ENCODE peak calls at places on chromosomes 3 and 15, in six cellular contexts. One of them, this sample, is unnamed.

GRCh38 chr15:90660195-90660995 is 56.8 kb upstream of the BLM start:
- DNase-seq in esophagus squamous epithelium: peak
- DNase-seq in sigmoid colon: peak
- DNase-seq in GM12878: peak
- DNase-seq in body of pancreas: peak
- DNase-seq in transverse colon: peak
- DNase-seq in this sample: peak

GRCh38 chr3:171760475-171760874 is 49.8 kb downstream of the PLD1 start:
- DNase-seq in esophagus squamous epithelium: no peak
- DNase-seq in sigmoid colon: no peak
- DNase-seq in GM12878: no peak
- DNase-seq in body of pancreas: no peak
- DNase-seq in transverse colon: no peak
- DNase-seq in this sample: no peak

GRCh38 chr3:43870110-43870509 is 179.4 kb downstream of the ABHD5 start:
- DNase-seq in esophagus squamous epithelium: no peak
- DNase-seq in sigmoid colon: no peak
- DNase-seq in GM12878: no peak
- DNase-seq in body of pancreas: peak
- DNase-seq in transverse colon: no peak
- DNase-seq in this sample: no peak

GRCh38 chr15:41207687-41208448 is 22.7 kb downstream of the EXD1 start:
- DNase-seq in esophagus squamous epithelium: no peak
- DNase-seq in sigmoid colon: no peak
- DNase-seq in GM12878: no peak
- DNase-seq in body of pancreas: no peak
- DNase-seq in transverse colon: no peak
- DNase-seq in this sample: no peak

GRCh38 chr3:111903067-111903511 is 44.0 kb downstream of the PHLDB2 start:
- DNase-seq in esophagus squamous epithelium: no peak
- DNase-seq in sigmoid colon: no peak
- DNase-seq in GM12878: no peak
- DNase-seq in body of pancreas: no peak
- DNase-seq in transverse colon: no peak
- DNase-seq in this sample: no peak

GRCh38 chr15:101049856-101050646 is 130.9 kb downstream of the LRRK1 start:
- DNase-seq in esophagus squamous epithelium: no peak
- DNase-seq in sigmoid colon: peak
- DNase-seq in GM12878: no peak
- DNase-seq in body of pancreas: no peak
- DNase-seq in transverse colon: peak
- DNase-seq in this sample: peak

GRCh38 chr3:71035314-71035713 is 548.2 kb downstream of the FOXP1 start:
- DNase-seq in esophagus squamous epithelium: no peak
- DNase-seq in sigmoid colon: no peak
- DNase-seq in GM12878: no peak
- DNase-seq in body of pancreas: no peak
- DNase-seq in transverse colon: peak
- DNase-seq in this sample: no peak

GRCh38 chr3:49536875-49537533 is 17.3 kb upstream of the BSN start:
- DNase-seq in esophagus squamous epithelium: no peak
- DNase-seq in sigmoid colon: no peak
- DNase-seq in GM12878: no peak
- DNase-seq in body of pancreas: no peak
- DNase-seq in transverse colon: no peak
- DNase-seq in this sample: no peak

GRCh38 chr3:33071946-33072345 is 25.0 kb downstream of the GLB1 start:
- DNase-seq in esophagus squamous epithelium: no peak
- DNase-seq in sigmoid colon: no peak
- DNase-seq in GM12878: no peak
- DNase-seq in body of pancreas: no peak
- DNase-seq in transverse colon: no peak
- DNase-seq in this sample: no peak

GRCh38 chr15:74245342-74245931 is 9.3 kb downstream of the CCDC33 start:
- DNase-seq in esophagus squamous epithelium: no peak
- DNase-seq in sigmoid colon: no peak
- DNase-seq in GM12878: no peak
- DNase-seq in body of pancreas: no peak
- DNase-seq in transverse colon: no peak
- DNase-seq in this sample: no peak

GRCh38 chr3:159775372-159775961 is 213.2 kb upstream of the IL12A start:
- DNase-seq in esophagus squamous epithelium: peak
- DNase-seq in sigmoid colon: peak
- DNase-seq in GM12878: no peak
- DNase-seq in body of pancreas: no peak
- DNase-seq in transverse colon: peak
- DNase-seq in this sample: peak

GRCh38 chr15:72706266-72706665 is 20.3 kb downstream of the BBS4 start:
- DNase-seq in esophagus squamous epithelium: no peak
- DNase-seq in sigmoid colon: no peak
- DNase-seq in GM12878: no peak
- DNase-seq in body of pancreas: no peak
- DNase-seq in transverse colon: no peak
- DNase-seq in this sample: no peak

GRCh38 chr3:126245811-126246727 is 65.7 kb upstream of the ALDH1L1 start:
- DNase-seq in esophagus squamous epithelium: no peak
- DNase-seq in sigmoid colon: peak
- DNase-seq in GM12878: no peak
- DNase-seq in body of pancreas: peak
- DNase-seq in transverse colon: peak
- DNase-seq in this sample: no peak

GRCh38 chr3:157088133-157088488 is 71.8 kb downstream of the CCNL1 start:
- DNase-seq in esophagus squamous epithelium: no peak
- DNase-seq in sigmoid colon: no peak
- DNase-seq in GM12878: no peak
- DNase-seq in body of pancreas: no peak
- DNase-seq in transverse colon: peak
- DNase-seq in this sample: no peak

GRCh38 chr15:77010312-77010686 is 15.4 kb downstream of the PSTPIP1 start:
- DNase-seq in esophagus squamous epithelium: no peak
- DNase-seq in sigmoid colon: no peak
- DNase-seq in GM12878: no peak
- DNase-seq in body of pancreas: peak
- DNase-seq in transverse colon: no peak
- DNase-seq in this sample: no peak

GRCh38 chr3:155032918-155033317 is 47.2 kb upstream of the MME start:
- DNase-seq in esophagus squamous epithelium: no peak
- DNase-seq in sigmoid colon: no peak
- DNase-seq in GM12878: no peak
- DNase-seq in body of pancreas: no peak
- DNase-seq in transverse colon: no peak
- DNase-seq in this sample: no peak

GRCh38 chr3:133891662-133892389 is 3.9 kb downstream of the RAB6B start:
- DNase-seq in esophagus squamous epithelium: no peak
- DNase-seq in sigmoid colon: no peak
- DNase-seq in GM12878: no peak
- DNase-seq in body of pancreas: no peak
- DNase-seq in transverse colon: no peak
- DNase-seq in this sample: no peak

GRCh38 chr3:78029775-78030174 is 989.9 kb downstream of the ROBO2 start:
- DNase-seq in esophagus squamous epithelium: no peak
- DNase-seq in sigmoid colon: no peak
- DNase-seq in GM12878: no peak
- DNase-seq in body of pancreas: no peak
- DNase-seq in transverse colon: no peak
- DNase-seq in this sample: no peak

GRCh38 chr3:172317984-172318383 is 130.3 kb downstream of the GHSR start:
- DNase-seq in esophagus squamous epithelium: no peak
- DNase-seq in sigmoid colon: peak
- DNase-seq in GM12878: peak
- DNase-seq in body of pancreas: peak
- DNase-seq in transverse colon: peak
- DNase-seq in this sample: peak

GRCh38 chr3:114902691-114903101 is 244.4 kb downstream of the ZBTB20 start:
- DNase-seq in esophagus squamous epithelium: no peak
- DNase-seq in sigmoid colon: no peak
- DNase-seq in GM12878: no peak
- DNase-seq in body of pancreas: no peak
- DNase-seq in transverse colon: no peak
- DNase-seq in this sample: no peak
- H3K27ac ChIP-seq in esophagus squamous epithelium: peak
- H3K27ac ChIP-seq in sigmoid colon: no peak
- H3K27ac ChIP-seq in GM12878: no peak
- H3K27ac ChIP-seq in body of pancreas: peak
- H3K27ac ChIP-seq in transverse colon: peak
- H3K27ac ChIP-seq in this sample: peak

GRCh38 chr3:50570508-50571279 is 1.4 kb downstream of the HEMK1 start:
- DNase-seq in esophagus squamous epithelium: no peak
- DNase-seq in sigmoid colon: no peak
- DNase-seq in GM12878: no peak
- DNase-seq in body of pancreas: no peak
- DNase-seq in transverse colon: no peak
- DNase-seq in this sample: no peak

GRCh38 chr3:50567011-50567385 is 549 bp downstream of the C3orf18 start:
- DNase-seq in esophagus squamous epithelium: no peak
- DNase-seq in sigmoid colon: no peak
- DNase-seq in GM12878: no peak
- DNase-seq in body of pancreas: no peak
- DNase-seq in transverse colon: no peak
- DNase-seq in this sample: no peak

GRCh38 chr3:50564321-50564720 is 3.2 kb downstream of the C3orf18 start:
- DNase-seq in esophagus squamous epithelium: no peak
- DNase-seq in sigmoid colon: no peak
- DNase-seq in GM12878: no peak
- DNase-seq in body of pancreas: no peak
- DNase-seq in transverse colon: no peak
- DNase-seq in this sample: no peak

GRCh38 chr3:50568947-50569749 is at the start of gene HEMK1:
- DNase-seq in esophagus squamous epithelium: peak
- DNase-seq in sigmoid colon: peak
- DNase-seq in GM12878: peak
- DNase-seq in body of pancreas: peak
- DNase-seq in transverse colon: peak
- DNase-seq in this sample: peak

DNA sequence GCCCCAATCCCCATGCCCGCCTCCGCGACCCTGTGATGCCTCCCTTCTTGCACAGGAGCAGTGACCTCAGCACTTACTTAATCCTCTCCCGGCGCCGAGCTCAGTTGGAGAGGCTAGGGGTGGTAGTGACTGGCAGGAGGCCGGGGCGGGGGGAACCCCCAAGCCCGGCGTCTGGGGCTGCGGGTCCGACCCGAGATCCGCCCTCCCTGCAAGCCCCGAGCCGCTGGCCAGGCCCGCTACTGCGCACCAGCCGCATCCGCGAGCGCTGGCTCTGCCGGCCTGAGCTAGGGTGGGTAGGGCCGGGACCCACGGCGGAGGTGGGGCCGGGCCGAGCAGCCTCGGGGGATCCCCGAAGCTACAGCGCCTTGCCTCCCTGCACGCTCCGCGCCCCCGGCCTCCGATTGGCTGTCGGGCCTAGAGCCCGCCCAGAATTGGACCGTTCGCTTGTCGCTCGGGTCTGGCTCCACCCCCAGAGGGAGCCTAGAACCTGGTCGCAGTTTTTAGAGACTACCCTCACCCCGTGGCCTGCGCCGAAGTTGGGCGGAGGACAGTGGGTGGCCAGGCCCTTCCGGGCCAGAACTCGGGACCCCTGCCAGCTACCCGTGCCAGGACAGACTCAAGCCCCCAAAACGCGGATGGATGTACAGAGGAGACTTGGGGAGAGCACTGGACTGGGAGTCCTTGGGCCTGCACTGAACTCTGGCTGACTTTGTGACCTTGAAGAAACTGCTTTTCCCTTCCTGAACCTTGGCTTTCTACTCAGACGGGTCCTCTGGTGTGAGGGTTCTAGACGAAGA is at the start of gene C3orf18:
- DNase-seq in esophagus squamous epithelium: peak
- DNase-seq in sigmoid colon: peak
- DNase-seq in GM12878: peak
- DNase-seq in body of pancreas: peak
- DNase-seq in transverse colon: peak
- DNase-seq in this sample: peak
- TF ChIP-seq POLR2A in esophagus squamous epithelium: peak
- TF ChIP-seq POLR2A in sigmoid colon: no peak
- TF ChIP-seq POLR2A in GM12878: peak
- TF ChIP-seq POLR2A in body of pancreas: peak
- TF ChIP-seq POLR2A in transverse colon: peak
- TF ChIP-seq POLR2A in this sample: peak

GRCh38 chr15:39127151-39127815 is 453.6 kb upstream of the THBS1 start:
- DNase-seq in esophagus squamous epithelium: no peak
- DNase-seq in sigmoid colon: no peak
- DNase-seq in GM12878: no peak
- DNase-seq in body of pancreas: no peak
- DNase-seq in transverse colon: no peak
- DNase-seq in this sample: no peak

GRCh38 chr15:39125904-39126303 is 455.0 kb upstream of the THBS1 start:
- DNase-seq in esophagus squamous epithelium: no peak
- DNase-seq in sigmoid colon: no peak
- DNase-seq in GM12878: no peak
- DNase-seq in body of pancreas: peak
- DNase-seq in transverse colon: peak
- DNase-seq in this sample: no peak

GRCh38 chr15:39128746-39129145 is 452.1 kb upstream of the THBS1 start:
- DNase-seq in esophagus squamous epithelium: no peak
- DNase-seq in sigmoid colon: no peak
- DNase-seq in GM12878: no peak
- DNase-seq in body of pancreas: no peak
- DNase-seq in transverse colon: no peak
- DNase-seq in this sample: no peak

GRCh38 chr15:39130556-39131379 is 450.1 kb upstream of the THBS1 start:
- DNase-seq in esophagus squamous epithelium: no peak
- DNase-seq in sigmoid colon: no peak
- DNase-seq in GM12878: no peak
- DNase-seq in body of pancreas: no peak
- DNase-seq in transverse colon: no peak
- DNase-seq in this sample: no peak

DNA sequence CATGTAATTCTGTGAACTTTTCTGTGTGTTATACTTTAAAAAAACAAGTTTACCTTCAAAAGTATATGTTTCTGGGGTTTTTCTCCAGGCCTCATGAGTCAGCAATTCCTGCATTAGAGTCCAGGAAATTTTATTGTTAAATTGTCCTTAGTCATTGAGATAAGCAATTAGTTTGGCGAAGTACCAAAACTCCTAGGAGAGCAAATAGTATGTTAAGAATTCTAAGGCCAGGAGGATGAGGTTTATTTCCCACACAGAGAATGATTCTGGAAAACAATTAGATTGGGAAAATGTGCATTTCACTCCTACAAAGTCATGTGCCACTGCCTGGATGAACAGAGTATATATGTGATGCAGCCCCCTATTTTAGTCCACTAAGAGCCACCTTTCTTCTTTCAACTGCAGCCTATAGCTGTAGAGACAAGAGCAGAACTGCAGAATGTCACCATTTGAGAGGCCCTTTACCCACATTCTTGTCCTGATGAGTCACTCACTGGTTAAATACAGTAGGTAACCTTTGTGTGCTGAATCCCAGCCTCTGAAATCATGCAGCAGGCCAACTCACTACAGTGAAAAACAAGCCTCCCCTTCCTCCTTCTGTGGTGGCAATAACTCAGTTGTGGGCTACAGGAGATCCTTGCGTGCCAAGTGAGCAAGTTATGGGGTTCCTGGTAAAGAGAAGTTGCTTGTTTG is 452.8 kb upstream of the THBS1 start:
- DNase-seq in esophagus squamous epithelium: no peak
- DNase-seq in sigmoid colon: no peak
- DNase-seq in GM12878: no peak
- DNase-seq in body of pancreas: no peak
- DNase-seq in transverse colon: peak
- DNase-seq in this sample: no peak
- H3K27ac ChIP-seq in esophagus squamous epithelium: peak
- H3K27ac ChIP-seq in sigmoid colon: peak
- H3K27ac ChIP-seq in GM12878: no peak
- H3K27ac ChIP-seq in body of pancreas: peak
- H3K27ac ChIP-seq in transverse colon: peak
- H3K27ac ChIP-seq in this sample: peak

GRCh38 chr15:81133782-81134461 is at the start of gene CFAP161:
- DNase-seq in esophagus squamous epithelium: no peak
- DNase-seq in sigmoid colon: peak
- DNase-seq in GM12878: no peak
- DNase-seq in body of pancreas: peak
- DNase-seq in transverse colon: peak
- DNase-seq in this sample: peak
- TF ChIP-seq POLR2A in esophagus squamous epithelium: no peak
- TF ChIP-seq POLR2A in sigmoid colon: no peak
- TF ChIP-seq POLR2A in GM12878: no peak
- TF ChIP-seq POLR2A in body of pancreas: no peak
- TF ChIP-seq POLR2A in transverse colon: no peak
- TF ChIP-seq POLR2A in this sample: no peak